ENCODE peak calls at places on chromosomes 6 and 20, in ten cellular contexts. R is GM06990, G is right atrium auricular region, N is NAMALWA, V is AG10803, W is NCI-H2081, X is cardiac muscle cell, M is mesendoderm, S is EL, O is GM23338. P is an unnamed sample.

GRCh38 chr6:1774541-1774940 is 164.8 kb downstream of the FOXC1 start:
- DNase-seq in R (no peak), G (no peak), N (no peak), V (peak), W (no peak), X (no peak), M (no peak), S (no peak), O (no peak), P (no peak)

GRCh38 chr20:58004900-58005299 is 223.6 kb downstream of the ANKRD60 start:
- DNase-seq in R (no peak), G (no peak), N (no peak), V (no peak), W (no peak), X (no peak), M (no peak), S (no peak), O (no peak), P (peak)

GRCh38 chr6:39867592-39867991 is 66.7 kb downstream of the MOCS1 start:
- DNase-seq in R (no peak), G (no peak), N (no peak), V (no peak), W (no peak), X (no peak), M (peak), S (no peak), O (peak), P (peak)

GRCh38 chr20:46646659-46647380 is 4.4 kb downstream of the SLC13A3 start:
- DNase-seq in R (no peak), G (no peak), N (no peak), V (peak), W (no peak), X (no peak), M (no peak), S (no peak), O (no peak), P (no peak)

GRCh38 chr20:57205625-57206219 is 60.7 kb downstream of the BMP7 start:
- DNase-seq in R (no peak), G (no peak), N (no peak), V (peak), W (no peak), X (no peak), M (no peak), S (peak), O (no peak), P (no peak)

GRCh38 chr6:137013738-137014602 is 30.8 kb downstream of the IL20RA start:
- DNase-seq in R (no peak), G (no peak), N (peak), V (peak), W (peak), X (peak), M (peak), S (peak), O (peak), P (peak)

GRCh38 chr6:147382945-147383554 is 125.4 kb upstream of the SAMD5 start:
- DNase-seq in R (no peak), G (no peak), N (peak), V (peak), W (no peak), X (peak), M (peak), S (peak), O (peak), P (peak)

GRCh38 chr20:8154636-8155035 is 22.6 kb downstream of the PLCB1 start:
- DNase-seq in R (no peak), G (no peak), N (no peak), V (no peak), W (no peak), X (no peak), M (no peak), S (no peak), O (no peak), P (no peak)

GRCh38 chr6:129663531-129663930 is 46.4 kb downstream of the ARHGAP18 start:
- DNase-seq in R (no peak), G (no peak), N (no peak), V (no peak), W (no peak), X (no peak), M (no peak), S (no peak), O (no peak), P (peak)

P was measured in NCI-H69.